ENCODE peak calls at places on chromosome 16, in seven cellular contexts. One of them, this sample, is unnamed.

GRCh38 chr16:85402910-85403692 is 210.0 kb upstream of the GSE1 start:
- DNase-seq in nephron progenitor cell: no peak
- DNase-seq in HTR-8/SVneo: no peak
- DNase-seq in stimulated activated CD8-positive, alpha-beta memory T cell treated with anti-CD3 and anti-CD28 coated beads, Interleukin-7, amount 100 ng/mL, for 24 hours: no peak
- DNase-seq in stomach: no peak
- DNase-seq in NCI-H446 treated with DMSO at 0.1 percent for 48 hours: no peak
- DNase-seq in caudate nucleus: no peak
- DNase-seq in this sample: no peak

GRCh38 chr16:55497558-55497957 is 11.3 kb upstream of the LPCAT2 start:
- DNase-seq in stomach: no peak
- DNase-seq in NCI-H446 treated with DMSO at 0.1 percent for 48 hours: no peak
- DNase-seq in stimulated activated CD8-positive, alpha-beta memory T cell treated with anti-CD3 and anti-CD28 coated beads, Interleukin-7, amount 100 ng/mL, for 24 hours: no peak
- DNase-seq in HTR-8/SVneo: no peak
- DNase-seq in caudate nucleus: no peak
- DNase-seq in nephron progenitor cell: no peak
- DNase-seq in this sample: no peak

GRCh38 chr16:88009566-88010342 is 58.5 kb downstream of the BANP start:
- DNase-seq in HTR-8/SVneo: no peak
- DNase-seq in stomach: no peak
- DNase-seq in nephron progenitor cell: no peak
- DNase-seq in caudate nucleus: no peak
- DNase-seq in stimulated activated CD8-positive, alpha-beta memory T cell treated with anti-CD3 and anti-CD28 coated beads, Interleukin-7, amount 100 ng/mL, for 24 hours: no peak
- DNase-seq in NCI-H446 treated with DMSO at 0.1 percent for 48 hours: no peak
- DNase-seq in this sample: no peak

GRCh38 chr16:14562691-14563491 is 67.2 kb downstream of the PARN start:
- DNase-seq in caudate nucleus: no peak
- DNase-seq in NCI-H446 treated with DMSO at 0.1 percent for 48 hours: no peak
- DNase-seq in stimulated activated CD8-positive, alpha-beta memory T cell treated with anti-CD3 and anti-CD28 coated beads, Interleukin-7, amount 100 ng/mL, for 24 hours: no peak
- DNase-seq in nephron progenitor cell: no peak
- DNase-seq in stomach: peak; percentile 48
- DNase-seq in HTR-8/SVneo: no peak
- DNase-seq in this sample: no peak

GRCh38 chr16:19912445-19913305 is 28.0 kb upstream of the GPRC5B start:
- DNase-seq in stomach: no peak
- DNase-seq in NCI-H446 treated with DMSO at 0.1 percent for 48 hours: no peak
- DNase-seq in caudate nucleus: no peak
- DNase-seq in HTR-8/SVneo: no peak
- DNase-seq in nephron progenitor cell: no peak
- DNase-seq in stimulated activated CD8-positive, alpha-beta memory T cell treated with anti-CD3 and anti-CD28 coated beads, Interleukin-7, amount 100 ng/mL, for 24 hours: no peak
- DNase-seq in this sample: no peak

GRCh38 chr16:26667271-26667703 is 399.4 kb upstream of the C16orf82 start:
- DNase-seq in HTR-8/SVneo: no peak
- DNase-seq in nephron progenitor cell: peak; percentile 13
- DNase-seq in stimulated activated CD8-positive, alpha-beta memory T cell treated with anti-CD3 and anti-CD28 coated beads, Interleukin-7, amount 100 ng/mL, for 24 hours: no peak
- DNase-seq in caudate nucleus: no peak
- DNase-seq in stomach: no peak
- DNase-seq in NCI-H446 treated with DMSO at 0.1 percent for 48 hours: no peak
- DNase-seq in this sample: no peak

GRCh38 chr16:5175263-5175662 is 77.7 kb upstream of the EEF2KMT start:
- DNase-seq in HTR-8/SVneo: no peak
- DNase-seq in stomach: no peak
- DNase-seq in NCI-H446 treated with DMSO at 0.1 percent for 48 hours: peak; percentile 17
- DNase-seq in nephron progenitor cell: no peak
- DNase-seq in stimulated activated CD8-positive, alpha-beta memory T cell treated with anti-CD3 and anti-CD28 coated beads, Interleukin-7, amount 100 ng/mL, for 24 hours: no peak
- DNase-seq in caudate nucleus: no peak
- DNase-seq in this sample: no peak

GRCh38 chr16:30950516-30951073 is 1.7 kb downstream of the ORAI3 start:
- DNase-seq in nephron progenitor cell: no peak
- DNase-seq in caudate nucleus: no peak
- DNase-seq in stimulated activated CD8-positive, alpha-beta memory T cell treated with anti-CD3 and anti-CD28 coated beads, Interleukin-7, amount 100 ng/mL, for 24 hours: no peak
- DNase-seq in stomach: no peak
- DNase-seq in NCI-H446 treated with DMSO at 0.1 percent for 48 hours: no peak
- DNase-seq in HTR-8/SVneo: no peak
- DNase-seq in this sample: no peak

GRCh38 chr16:11633113-11633512 is 35.1 kb upstream of the SNN start:
- DNase-seq in stomach: no peak
- DNase-seq in HTR-8/SVneo: no peak
- DNase-seq in NCI-H446 treated with DMSO at 0.1 percent for 48 hours: no peak
- DNase-seq in caudate nucleus: no peak
- DNase-seq in nephron progenitor cell: no peak
- DNase-seq in stimulated activated CD8-positive, alpha-beta memory T cell treated with anti-CD3 and anti-CD28 coated beads, Interleukin-7, amount 100 ng/mL, for 24 hours: no peak
- DNase-seq in this sample: no peak

GRCh38 chr16:57807968-57808528 is 5.8 kb upstream of the KIFC3 start:
- DNase-seq in nephron progenitor cell: peak; percentile 76
- DNase-seq in HTR-8/SVneo: peak; percentile 95
- DNase-seq in caudate nucleus: no peak
- DNase-seq in stimulated activated CD8-positive, alpha-beta memory T cell treated with anti-CD3 and anti-CD28 coated beads, Interleukin-7, amount 100 ng/mL, for 24 hours: peak; percentile 47
- DNase-seq in stomach: peak; percentile 92
- DNase-seq in NCI-H446 treated with DMSO at 0.1 percent for 48 hours: no peak
- DNase-seq in this sample: no peak

GRCh38 chr16:83797013-83797412 is 10.8 kb upstream of the HSBP1 start:
- DNase-seq in NCI-H446 treated with DMSO at 0.1 percent for 48 hours: no peak
- DNase-seq in stimulated activated CD8-positive, alpha-beta memory T cell treated with anti-CD3 and anti-CD28 coated beads, Interleukin-7, amount 100 ng/mL, for 24 hours: no peak
- DNase-seq in nephron progenitor cell: no peak
- DNase-seq in stomach: no peak
- DNase-seq in HTR-8/SVneo: no peak
- DNase-seq in caudate nucleus: no peak
- DNase-seq in this sample: no peak

GRCh38 chr16:28082624-28083023 is 19.1 kb upstream of the GSG1L start:
- DNase-seq in HTR-8/SVneo: no peak
- DNase-seq in caudate nucleus: no peak
- DNase-seq in stomach: no peak
- DNase-seq in stimulated activated CD8-positive, alpha-beta memory T cell treated with anti-CD3 and anti-CD28 coated beads, Interleukin-7, amount 100 ng/mL, for 24 hours: no peak
- DNase-seq in NCI-H446 treated with DMSO at 0.1 percent for 48 hours: no peak
- DNase-seq in nephron progenitor cell: no peak
- DNase-seq in this sample: no peak

GRCh38 chr16:54407596-54407995 is 121.0 kb upstream of the IRX3 start:
- DNase-seq in stomach: no peak
- DNase-seq in caudate nucleus: no peak
- DNase-seq in stimulated activated CD8-positive, alpha-beta memory T cell treated with anti-CD3 and anti-CD28 coated beads, Interleukin-7, amount 100 ng/mL, for 24 hours: no peak
- DNase-seq in NCI-H446 treated with DMSO at 0.1 percent for 48 hours: no peak
- DNase-seq in HTR-8/SVneo: no peak
- DNase-seq in nephron progenitor cell: no peak
- DNase-seq in this sample: no peak

GRCh38 chr16:87918866-87919680 is 17.3 kb downstream of the CA5A start:
- DNase-seq in nephron progenitor cell: no peak
- DNase-seq in stimulated activated CD8-positive, alpha-beta memory T cell treated with anti-CD3 and anti-CD28 coated beads, Interleukin-7, amount 100 ng/mL, for 24 hours: no peak
- DNase-seq in NCI-H446 treated with DMSO at 0.1 percent for 48 hours: no peak
- DNase-seq in caudate nucleus: no peak
- DNase-seq in stomach: no peak
- DNase-seq in HTR-8/SVneo: no peak
- DNase-seq in this sample: no peak

GRCh38 chr16:83882118-83882879 is 16.6 kb upstream of the MLYCD start:
- DNase-seq in stomach: no peak
- DNase-seq in stimulated activated CD8-positive, alpha-beta memory T cell treated with anti-CD3 and anti-CD28 coated beads, Interleukin-7, amount 100 ng/mL, for 24 hours: no peak
- DNase-seq in caudate nucleus: no peak
- DNase-seq in HTR-8/SVneo: no peak
- DNase-seq in nephron progenitor cell: no peak
- DNase-seq in NCI-H446 treated with DMSO at 0.1 percent for 48 hours: no peak
- DNase-seq in this sample: no peak

GRCh38 chr16:56399492-56399891 is 25.9 kb downstream of the AMFR start:
- DNase-seq in caudate nucleus: no peak
- DNase-seq in stomach: no peak
- DNase-seq in nephron progenitor cell: no peak
- DNase-seq in NCI-H446 treated with DMSO at 0.1 percent for 48 hours: no peak
- DNase-seq in stimulated activated CD8-positive, alpha-beta memory T cell treated with anti-CD3 and anti-CD28 coated beads, Interleukin-7, amount 100 ng/mL, for 24 hours: no peak
- DNase-seq in HTR-8/SVneo: no peak
- DNase-seq in this sample: no peak

This sample was measured in NK-92 treated with Interleukin-12 subunit alpha and Interleukin-12 subunit beta, amount 100 ng/mL, for 24 hours.